ENCODE peak calls at places on chromosomes 16 and 17, in nine cellular contexts. One of them, this sample, is unnamed.

GRCh38 chr16:86089341-86089900 is 190.5 kb downstream of the IRF8 start:
- DNase-seq in colonic mucosa: no peak
- DNase-seq in HFFc6: no peak
- DNase-seq in tibial nerve: no peak
- DNase-seq in ascending aorta: no peak
- DNase-seq in ovary: no peak
- DNase-seq in lower lobe of right lung: no peak
- DNase-seq in IMR-90: no peak
- DNase-seq in breast epithelium: no peak
- DNase-seq in this sample: no peak

GRCh38 chr17:57211543-57211942 is 44.8 kb upstream of the MSI2 start:
- DNase-seq in colonic mucosa: no peak
- DNase-seq in HFFc6: peak
- DNase-seq in tibial nerve: no peak
- DNase-seq in ascending aorta: no peak
- DNase-seq in ovary: no peak
- DNase-seq in lower lobe of right lung: no peak
- DNase-seq in IMR-90: peak
- DNase-seq in breast epithelium: no peak
- DNase-seq in this sample: no peak

GRCh38 chr16:77059441-77059840 is 131.5 kb upstream of the MON1B start:
- DNase-seq in colonic mucosa: no peak
- DNase-seq in HFFc6: no peak
- DNase-seq in tibial nerve: no peak
- DNase-seq in ascending aorta: no peak
- DNase-seq in ovary: no peak
- DNase-seq in lower lobe of right lung: no peak
- DNase-seq in IMR-90: no peak
- DNase-seq in breast epithelium: no peak
- DNase-seq in this sample: no peak

GRCh38 chr16:528111-529011 is 849 bp downstream of the CAPN15 start:
- DNase-seq in colonic mucosa: peak
- DNase-seq in HFFc6: peak
- DNase-seq in tibial nerve: no peak
- DNase-seq in ascending aorta: no peak
- DNase-seq in ovary: peak
- DNase-seq in lower lobe of right lung: no peak
- DNase-seq in IMR-90: peak
- DNase-seq in breast epithelium: no peak
- DNase-seq in this sample: peak

GRCh38 chr17:70604854-70605253 is 435.5 kb downstream of the KCNJ2 start:
- DNase-seq in colonic mucosa: no peak
- DNase-seq in HFFc6: no peak
- DNase-seq in tibial nerve: no peak
- DNase-seq in ascending aorta: no peak
- DNase-seq in ovary: no peak
- DNase-seq in lower lobe of right lung: no peak
- DNase-seq in IMR-90: no peak
- DNase-seq in breast epithelium: no peak
- DNase-seq in this sample: no peak

GRCh38 chr16:29848420-29849297 is 14.4 kb downstream of the CDIPT start:
- DNase-seq in colonic mucosa: peak
- DNase-seq in HFFc6: peak
- DNase-seq in tibial nerve: peak
- DNase-seq in ascending aorta: peak
- DNase-seq in ovary: peak
- DNase-seq in lower lobe of right lung: peak
- DNase-seq in IMR-90: peak
- DNase-seq in breast epithelium: peak
- DNase-seq in this sample: peak

GRCh38 chr17:49260011-49260921 is 29.7 kb upstream of the PHOSPHO1 start:
- DNase-seq in colonic mucosa: peak
- DNase-seq in HFFc6: peak
- DNase-seq in tibial nerve: peak
- DNase-seq in ascending aorta: peak
- DNase-seq in ovary: peak
- DNase-seq in lower lobe of right lung: peak
- DNase-seq in IMR-90: peak
- DNase-seq in breast epithelium: peak
- DNase-seq in this sample: no peak

GRCh38 chr16:66706506-66706880 is 9.9 kb upstream of the CMTM4 start:
- DNase-seq in colonic mucosa: peak
- DNase-seq in HFFc6: no peak
- DNase-seq in tibial nerve: no peak
- DNase-seq in ascending aorta: no peak
- DNase-seq in ovary: no peak
- DNase-seq in lower lobe of right lung: no peak
- DNase-seq in IMR-90: no peak
- DNase-seq in breast epithelium: no peak
- DNase-seq in this sample: no peak

GRCh38 chr16:84247844-84248243 is 8.0 kb upstream of the KCNG4 start:
- DNase-seq in colonic mucosa: no peak
- DNase-seq in HFFc6: peak
- DNase-seq in tibial nerve: no peak
- DNase-seq in ascending aorta: no peak
- DNase-seq in ovary: no peak
- DNase-seq in lower lobe of right lung: no peak
- DNase-seq in IMR-90: peak
- DNase-seq in breast epithelium: no peak
- DNase-seq in this sample: no peak

GRCh38 chr16:48611329-48612137 is 1.6 kb upstream of the N4BP1 start:
- DNase-seq in colonic mucosa: peak
- DNase-seq in HFFc6: no peak
- DNase-seq in tibial nerve: no peak
- DNase-seq in ascending aorta: peak
- DNase-seq in ovary: no peak
- DNase-seq in lower lobe of right lung: peak
- DNase-seq in IMR-90: no peak
- DNase-seq in breast epithelium: no peak
- DNase-seq in this sample: no peak

GRCh38 chr16:57667526-57668258 is 414 bp upstream of the ADGRG3 start:
- DNase-seq in colonic mucosa: no peak
- DNase-seq in HFFc6: no peak
- DNase-seq in tibial nerve: no peak
- DNase-seq in ascending aorta: peak
- DNase-seq in ovary: no peak
- DNase-seq in lower lobe of right lung: peak
- DNase-seq in IMR-90: peak
- DNase-seq in breast epithelium: no peak
- DNase-seq in this sample: no peak

GRCh38 chr16:813204-813915 is 12.8 kb upstream of the GNG13 start:
- DNase-seq in colonic mucosa: no peak
- DNase-seq in HFFc6: peak
- DNase-seq in tibial nerve: no peak
- DNase-seq in ascending aorta: no peak
- DNase-seq in ovary: no peak
- DNase-seq in lower lobe of right lung: no peak
- DNase-seq in IMR-90: peak
- DNase-seq in breast epithelium: no peak
- DNase-seq in this sample: no peak

GRCh38 chr17:8300226-8300625 is 5.0 kb upstream of the SLC25A35 start:
- DNase-seq in colonic mucosa: no peak
- DNase-seq in HFFc6: no peak
- DNase-seq in tibial nerve: no peak
- DNase-seq in ascending aorta: no peak
- DNase-seq in ovary: no peak
- DNase-seq in lower lobe of right lung: no peak
- DNase-seq in IMR-90: no peak
- DNase-seq in breast epithelium: no peak
- DNase-seq in this sample: no peak

GRCh38 chr17:39240631-39241030 is 14.9 kb upstream of the STAC2 start:
- DNase-seq in colonic mucosa: no peak
- DNase-seq in HFFc6: no peak
- DNase-seq in tibial nerve: no peak
- DNase-seq in ascending aorta: no peak
- DNase-seq in ovary: no peak
- DNase-seq in lower lobe of right lung: no peak
- DNase-seq in IMR-90: no peak
- DNase-seq in breast epithelium: no peak
- DNase-seq in this sample: no peak

GRCh38 chr17:78817123-78817522 is 23.5 kb downstream of the USP36 start:
- DNase-seq in colonic mucosa: no peak
- DNase-seq in HFFc6: no peak
- DNase-seq in tibial nerve: no peak
- DNase-seq in ascending aorta: no peak
- DNase-seq in ovary: no peak
- DNase-seq in lower lobe of right lung: no peak
- DNase-seq in IMR-90: no peak
- DNase-seq in breast epithelium: no peak
- DNase-seq in this sample: no peak

GRCh38 chr17:75827291-75828050 is 16.7 kb downstream of the UNC13D start:
- DNase-seq in colonic mucosa: peak
- DNase-seq in HFFc6: no peak
- DNase-seq in tibial nerve: peak
- DNase-seq in ascending aorta: peak
- DNase-seq in ovary: peak
- DNase-seq in lower lobe of right lung: no peak
- DNase-seq in IMR-90: peak
- DNase-seq in breast epithelium: peak
- DNase-seq in this sample: peak

GRCh38 chr16:84741351-84741791 is 41.6 kb downstream of the USP10 start:
- DNase-seq in colonic mucosa: no peak
- DNase-seq in HFFc6: peak
- DNase-seq in tibial nerve: no peak
- DNase-seq in ascending aorta: no peak
- DNase-seq in ovary: no peak
- DNase-seq in lower lobe of right lung: no peak
- DNase-seq in IMR-90: peak
- DNase-seq in breast epithelium: no peak
- DNase-seq in this sample: no peak

GRCh38 chr17:27466748-27467375 is 10.6 kb downstream of the KSR1 start:
- DNase-seq in colonic mucosa: no peak
- DNase-seq in HFFc6: no peak
- DNase-seq in tibial nerve: no peak
- DNase-seq in ascending aorta: no peak
- DNase-seq in ovary: no peak
- DNase-seq in lower lobe of right lung: peak
- DNase-seq in IMR-90: no peak
- DNase-seq in breast epithelium: no peak
- DNase-seq in this sample: no peak

GRCh38 chr16:52552643-52553042 is 5.7 kb upstream of the TOX3 start:
- DNase-seq in colonic mucosa: no peak
- DNase-seq in HFFc6: no peak
- DNase-seq in tibial nerve: no peak
- DNase-seq in ascending aorta: no peak
- DNase-seq in ovary: no peak
- DNase-seq in lower lobe of right lung: no peak
- DNase-seq in IMR-90: no peak
- DNase-seq in breast epithelium: no peak
- DNase-seq in this sample: no peak

GRCh38 chr17:62693616-62694415 is 66.3 kb downstream of the MRC2 start:
- DNase-seq in colonic mucosa: no peak
- DNase-seq in HFFc6: no peak
- DNase-seq in tibial nerve: no peak
- DNase-seq in ascending aorta: no peak
- DNase-seq in ovary: no peak
- DNase-seq in lower lobe of right lung: no peak
- DNase-seq in IMR-90: no peak
- DNase-seq in breast epithelium: no peak
- DNase-seq in this sample: no peak
- TF ChIP-seq CTCF in colonic mucosa: no peak
- TF ChIP-seq CTCF in HFFc6: no peak
- TF ChIP-seq CTCF in tibial nerve: no peak
- TF ChIP-seq CTCF in ascending aorta: no peak
- TF ChIP-seq CTCF in ovary: no peak
- TF ChIP-seq CTCF in lower lobe of right lung: no peak
- TF ChIP-seq CTCF in IMR-90: no peak
- TF ChIP-seq CTCF in breast epithelium: no peak
- TF ChIP-seq CTCF in this sample: no peak

GRCh38 chr17:74008196-74008595 is 195.3 kb upstream of the RPL38 start:
- DNase-seq in colonic mucosa: no peak
- DNase-seq in HFFc6: no peak
- DNase-seq in tibial nerve: no peak
- DNase-seq in ascending aorta: no peak
- DNase-seq in ovary: no peak
- DNase-seq in lower lobe of right lung: no peak
- DNase-seq in IMR-90: no peak
- DNase-seq in breast epithelium: no peak
- DNase-seq in this sample: no peak
- TF ChIP-seq CTCF in colonic mucosa: no peak
- TF ChIP-seq CTCF in HFFc6: no peak
- TF ChIP-seq CTCF in tibial nerve: no peak
- TF ChIP-seq CTCF in ascending aorta: no peak
- TF ChIP-seq CTCF in ovary: no peak
- TF ChIP-seq CTCF in lower lobe of right lung: peak
- TF ChIP-seq CTCF in IMR-90: no peak
- TF ChIP-seq CTCF in breast epithelium: no peak
- TF ChIP-seq CTCF in this sample: no peak

DNA sequence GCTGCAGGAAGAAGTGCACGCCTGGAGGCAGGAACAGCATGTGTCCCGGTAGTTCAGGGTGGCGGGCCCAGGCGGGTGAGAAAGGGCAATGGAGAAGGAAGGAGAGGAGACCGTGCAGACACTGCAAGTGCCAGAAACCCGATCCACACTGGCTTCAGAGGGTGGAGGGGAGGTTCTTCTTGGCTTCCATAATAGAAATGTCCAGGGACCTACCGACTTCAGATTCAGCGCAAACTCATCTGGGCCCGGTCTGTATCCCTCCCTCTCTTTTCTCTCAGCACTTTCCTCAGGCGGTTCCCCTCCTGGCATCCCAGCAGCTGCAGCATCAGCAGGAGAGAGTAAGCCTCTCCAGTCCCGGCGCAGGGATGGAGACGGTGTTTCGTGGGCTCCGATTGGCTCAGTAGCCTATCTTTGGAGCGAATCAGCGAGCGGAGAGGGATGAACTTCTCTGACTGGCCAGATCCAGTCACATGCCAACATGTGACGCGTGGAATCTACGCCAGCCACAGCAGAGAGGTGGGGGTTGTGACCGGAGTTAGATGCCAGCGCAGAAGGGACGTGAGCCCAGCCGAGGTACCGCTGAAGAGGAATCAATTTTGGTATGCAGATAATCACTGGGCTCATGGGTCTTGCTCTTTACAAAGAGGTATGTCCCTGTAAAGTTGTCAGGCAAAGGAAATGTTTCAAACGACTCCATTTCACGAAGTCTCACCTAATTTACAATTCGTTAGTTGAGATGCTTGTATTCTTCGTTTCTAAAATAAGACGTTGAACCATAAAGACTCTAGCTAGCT is 1.9 kb upstream of the PRPSAP2 start:
- DNase-seq in colonic mucosa: peak
- DNase-seq in HFFc6: peak
- DNase-seq in tibial nerve: peak
- DNase-seq in ascending aorta: peak
- DNase-seq in ovary: peak
- DNase-seq in lower lobe of right lung: peak
- DNase-seq in IMR-90: peak
- DNase-seq in breast epithelium: peak
- DNase-seq in this sample: peak
- TF ChIP-seq CTCF in colonic mucosa: no peak
- TF ChIP-seq CTCF in HFFc6: no peak
- TF ChIP-seq CTCF in tibial nerve: peak
- TF ChIP-seq CTCF in ascending aorta: no peak
- TF ChIP-seq CTCF in ovary: no peak
- TF ChIP-seq CTCF in lower lobe of right lung: no peak
- TF ChIP-seq CTCF in IMR-90: no peak
- TF ChIP-seq CTCF in breast epithelium: no peak
- TF ChIP-seq CTCF in this sample: no peak

DNA sequence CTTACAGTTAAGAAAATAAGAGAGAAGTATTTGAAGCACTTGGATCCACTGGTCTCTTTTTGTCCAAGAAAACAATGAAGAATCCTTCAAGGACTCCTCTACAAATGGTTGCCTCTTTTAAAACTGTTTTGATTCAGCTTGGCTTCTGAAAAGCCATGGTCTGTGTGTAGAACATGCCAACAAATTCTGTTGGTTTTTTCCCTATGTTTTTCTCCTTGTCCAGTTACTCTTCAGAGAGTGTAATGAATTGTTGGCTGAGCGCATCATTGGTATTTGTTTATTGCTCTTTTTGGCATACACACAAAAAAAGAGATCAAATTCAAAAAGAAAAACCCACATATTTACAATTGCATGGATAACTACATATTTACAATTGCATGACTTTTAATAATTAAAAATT is at the start of gene ABCA10:
- DNase-seq in colonic mucosa: no peak
- DNase-seq in HFFc6: no peak
- DNase-seq in tibial nerve: no peak
- DNase-seq in ascending aorta: no peak
- DNase-seq in ovary: no peak
- DNase-seq in lower lobe of right lung: no peak
- DNase-seq in IMR-90: peak
- DNase-seq in breast epithelium: no peak
- DNase-seq in this sample: no peak
- TF ChIP-seq CTCF in colonic mucosa: no peak
- TF ChIP-seq CTCF in HFFc6: no peak
- TF ChIP-seq CTCF in tibial nerve: no peak
- TF ChIP-seq CTCF in ascending aorta: no peak
- TF ChIP-seq CTCF in ovary: no peak
- TF ChIP-seq CTCF in lower lobe of right lung: no peak
- TF ChIP-seq CTCF in IMR-90: no peak
- TF ChIP-seq CTCF in breast epithelium: no peak
- TF ChIP-seq CTCF in this sample: no peak

This sample was measured in astrocyte of the cerebellum.